ENCODE peak calls at places on chromosomes 12 and 14, in ten cellular contexts. J, Q, O, T, X, Y, V, I, M and B are unnamed samples.

GRCh38 chr12:100058482-100059029 is 73.8 kb upstream of the ANKS1B start:
- DNase-seq in J (no peak), Q (no peak), O (no peak), T (no peak), X (no peak), Y (no peak), V (peak), I (no peak), M (no peak), B (no peak)

GRCh38 chr14:74948228-74949175 is 6.9 kb downstream of the PGF start:
- DNase-seq in J (no peak), Q (no peak), O (no peak), T (no peak), X (no peak), Y (no peak), V (no peak), I (no peak), M (no peak), B (no peak)

GRCh38 chr12:29155079-29155478 is 6.0 kb downstream of the FAR2 start:
- DNase-seq in J (no peak), Q (no peak), O (no peak), T (no peak), X (peak), Y (no peak), V (no peak), I (no peak), M (no peak), B (peak)

GRCh38 chr12:57460457-57461325 is 1.1 kb downstream of the GLI1 start:
- DNase-seq in J (no peak), Q (no peak), O (peak), T (no peak), X (peak), Y (no peak), V (no peak), I (no peak), M (no peak), B (peak)

GRCh38 chr12:53972152-53972702 is 699 bp upstream of the HOXC11 start:
- DNase-seq in J (no peak), Q (no peak), O (no peak), T (no peak), X (no peak), Y (no peak), V (no peak), I (no peak), M (no peak), B (no peak)

GRCh38 chr14:50932592-50933500 is 11.4 kb downstream of the PYGL start:
- DNase-seq in J (no peak), Q (no peak), O (no peak), T (no peak), X (no peak), Y (no peak), V (no peak), I (no peak), M (no peak), B (no peak)

GRCh38 chr12:3207858-3208257 is 130.7 kb downstream of the TSPAN9 start:
- DNase-seq in J (no peak), Q (no peak), O (peak), T (no peak), X (no peak), Y (no peak), V (no peak), I (no peak), M (no peak), B (peak)

GRCh38 chr14:99427632-99428315 is 52.9 kb downstream of the SETD3 start:
- DNase-seq in J (no peak), Q (no peak), O (no peak), T (no peak), X (no peak), Y (peak), V (no peak), I (no peak), M (no peak), B (no peak)

GRCh38 chr12:34210183-34210582 is 187.9 kb downstream of the ALG10 start:
- DNase-seq in J (no peak), Q (no peak), O (no peak), T (no peak), X (no peak), Y (no peak), V (no peak), I (no peak), M (no peak), B (no peak)

GRCh38 chr14:75267141-75267601 is 11.5 kb upstream of the FOS start:
- DNase-seq in J (no peak), Q (no peak), O (no peak), T (peak), X (no peak), Y (no peak), V (no peak), I (no peak), M (no peak), B (no peak)

GRCh38 chr12:56521209-56521589 is 421 bp upstream of the RBMS2 start:
- DNase-seq in J (no peak), Q (no peak), O (no peak), T (no peak), X (no peak), Y (no peak), V (no peak), I (no peak), M (no peak), B (no peak)

GRCh38 chr14:52356025-52356424 is 41.9 kb downstream of the PTGER2 start:
- DNase-seq in J (no peak), Q (no peak), O (no peak), T (no peak), X (no peak), Y (no peak), V (no peak), I (no peak), M (no peak), B (no peak)

GRCh38 chr12:109761631-109761950 is 48.0 kb downstream of the FAM222A start:
- DNase-seq in J (no peak), Q (peak), O (peak), T (peak), X (no peak), Y (no peak), V (no peak), I (peak), M (no peak), B (no peak)

GRCh38 chr14:72692678-72693077 is 201.2 kb downstream of the DPF3 start:
- DNase-seq in J (no peak), Q (peak), O (peak), T (no peak), X (no peak), Y (no peak), V (no peak), I (no peak), M (no peak), B (peak)

GRCh38 chr14:103527408-103528157 is 1.4 kb upstream of the TRMT61A start:
- DNase-seq in J (no peak), Q (no peak), O (no peak), T (no peak), X (no peak), Y (no peak), V (no peak), I (no peak), M (no peak), B (no peak)

GRCh38 chr12:64616221-64616620 is 5.9 kb downstream of the RASSF3 start:
- DNase-seq in J (no peak), Q (no peak), O (no peak), T (no peak), X (no peak), Y (no peak), V (no peak), I (no peak), M (no peak), B (peak)

GRCh38 chr12:55499810-55500252 is 7.7 kb downstream of the OR6C68 start:
- DNase-seq in J (no peak), Q (no peak), O (no peak), T (no peak), X (no peak), Y (no peak), V (no peak), I (no peak), M (no peak), B (no peak)

GRCh38 chr14:37466623-37467088 is 128.4 kb downstream of the FOXA1 start:
- DNase-seq in J (no peak), Q (no peak), O (no peak), T (no peak), X (no peak), Y (no peak), V (no peak), I (no peak), M (no peak), B (no peak)

GRCh38 chr14:88326352-88327103 is 3.5 kb upstream of the KCNK10 start:
- DNase-seq in J (no peak), Q (no peak), O (peak), T (no peak), X (no peak), Y (no peak), V (no peak), I (no peak), M (no peak), B (peak)

GRCh38 chr14:91078095-91078737 is 17.8 kb upstream of the RPS6KA5 start:
- DNase-seq in J (no peak), Q (no peak), O (no peak), T (no peak), X (peak), Y (no peak), V (no peak), I (no peak), M (no peak), B (no peak)